ENCODE peak calls at places on chromosomes 11 and 22, in five cellular contexts. O, V, Q, Y and L are unnamed samples.

GRCh38 chr11:90135016-90135415 is 553 bp downstream of the NAALAD2 start:
- DNase-seq in O (no peak), V (no peak), Q (no peak), Y (no peak), L (no peak)

GRCh38 chr22:46549971-46550641 is 12.7 kb upstream of the CELSR1 start:
- DNase-seq in O (no peak), V (no peak), Q (no peak), Y (no peak), L (no peak)

GRCh38 chr11:13152736-13153541 is 124.7 kb upstream of the BMAL1 start:
- DNase-seq in O (peak; percentile 42), V (peak; percentile 34), Q (peak; percentile 44), Y (no peak), L (no peak)

GRCh38 chr11:66639066-66639813 is 737 bp downstream of the RBM4 start:
- DNase-seq in O (peak; percentile 42), V (no peak), Q (peak; percentile 41), Y (no peak), L (no peak)

GRCh38 chr11:22539851-22540376 is 85.7 kb downstream of the FANCF start:
- DNase-seq in O (peak; percentile 28), V (no peak), Q (no peak), Y (peak; percentile 33), L (no peak)

GRCh38 chr11:118099838-118100570 is 13.2 kb upstream of the SMIM35 start:
- DNase-seq in O (no peak), V (no peak), Q (no peak), Y (no peak), L (no peak)

GRCh38 chr11:26245046-26245445 is 86.9 kb upstream of the ANO3 start:
- DNase-seq in O (peak; percentile 50), V (no peak), Q (no peak), Y (no peak), L (no peak)

GRCh38 chr11:59901306-59901705 is 22.7 kb downstream of the OOSP3 start:
- DNase-seq in O (no peak), V (no peak), Q (peak; percentile 28), Y (no peak), L (no peak)

GRCh38 chr11:100663583-100663982 is 23.5 kb upstream of the ARHGAP42 start:
- DNase-seq in O (no peak), V (no peak), Q (no peak), Y (no peak), L (no peak)

GRCh38 chr22:30575011-30575671 is 676 bp upstream of the GAL3ST1 start:
- DNase-seq in O (peak; percentile 70), V (no peak), Q (no peak), Y (peak; percentile 84), L (no peak)

GRCh38 chr11:12769834-12770345 is 95.7 kb downstream of the TEAD1 start:
- DNase-seq in O (peak; percentile 75), V (peak; percentile 60), Q (no peak), Y (no peak), L (no peak)

GRCh38 chr11:132648841-132649240 is 883.5 kb downstream of the OPCML start:
- DNase-seq in O (peak; percentile 2), V (no peak), Q (no peak), Y (no peak), L (no peak)
- TF ChIP-seq RCOR1 in O (no peak), V (no peak), Q (no peak), Y (no peak), L (no peak)

GRCh38 chr22:44599084-44599483 is 101.1 kb upstream of the RTL6 start:
- DNase-seq in O (no peak), V (no peak), Q (no peak), Y (no peak), L (no peak)
- TF ChIP-seq RCOR1 in O (no peak), V (no peak), Q (no peak), Y (no peak), L (no peak)

GRCh38 chr11:46285173-46285572 is 7.7 kb downstream of the CREB3L1 start:
- DNase-seq in O (no peak), V (no peak), Q (no peak), Y (no peak), L (no peak)
- TF ChIP-seq RCOR1 in O (no peak), V (no peak), Q (no peak), Y (no peak), L (no peak)

GRCh38 chr11:2179516-2179915 is 7.9 kb upstream of the TH start:
- DNase-seq in O (no peak), V (no peak), Q (no peak), Y (no peak), L (no peak)
- TF ChIP-seq RCOR1 in O (no peak), V (no peak), Q (no peak), Y (no peak), L (no peak)

GRCh38 chr11:131938321-131938751 is 567.9 kb downstream of the NTM start:
- DNase-seq in O (no peak), V (no peak), Q (no peak), Y (no peak), L (peak; percentile 12)
- TF ChIP-seq RCOR1 in O (no peak), V (no peak), Q (no peak), Y (no peak), L (no peak)

GRCh38 chr11:86809561-86809960 is 9.2 kb downstream of the PRSS23 start:
- DNase-seq in O (no peak), V (no peak), Q (no peak), Y (no peak), L (no peak)

GRCh38 chr11:86814775-86815174 is 14.4 kb downstream of the PRSS23 start:
- DNase-seq in O (peak; percentile 67), V (no peak), Q (no peak), Y (no peak), L (no peak)

GRCh38 chr11:86812981-86813380 is 12.6 kb downstream of the PRSS23 start:
- DNase-seq in O (peak; percentile 21), V (no peak), Q (no peak), Y (no peak), L (no peak)

GRCh38 chr11:86812322-86812670 is 12.0 kb downstream of the PRSS23 start:
- DNase-seq in O (no peak), V (no peak), Q (no peak), Y (no peak), L (no peak)

DNA sequence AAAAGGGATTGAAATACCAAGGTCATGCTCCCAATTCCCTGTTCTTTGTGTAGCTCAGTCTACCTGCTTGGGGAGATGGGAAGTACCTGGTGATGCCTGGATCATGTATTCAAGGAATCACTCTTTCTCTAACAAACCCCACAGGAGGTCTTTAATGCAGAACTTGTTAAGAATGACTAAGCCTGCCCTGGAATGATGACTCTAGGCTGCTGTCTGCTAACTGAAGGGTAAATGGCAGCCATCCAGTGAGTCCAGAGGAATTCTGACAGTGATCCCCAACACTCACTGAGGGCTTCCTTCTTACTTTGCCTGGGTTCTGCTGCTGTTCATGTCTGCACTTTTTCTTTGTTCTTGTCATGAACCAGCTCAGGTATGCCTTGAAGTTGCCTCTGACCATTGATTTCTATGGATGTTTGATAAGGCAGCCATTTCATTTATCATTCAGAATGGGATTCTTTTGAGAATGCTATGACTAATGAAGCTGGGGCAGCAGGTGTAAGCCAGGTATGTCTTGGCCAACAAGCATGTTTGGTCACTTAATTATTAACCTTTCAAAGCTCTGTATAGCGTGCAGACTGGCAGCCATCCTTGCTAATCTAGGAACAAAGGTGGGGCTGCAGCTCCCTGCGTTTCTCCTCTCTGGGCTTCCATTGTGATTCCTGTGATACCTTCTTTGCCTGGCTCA is 11.4 kb downstream of the PRSS23 start:
- DNase-seq in O (peak; percentile 85), V (peak; percentile 73), Q (no peak), Y (no peak), L (no peak)
- TF ChIP-seq RCOR1 in O (no peak), V (no peak), Q (no peak), Y (no peak), L (no peak)

GRCh38 chr11:119888119-119888518 is 159.1 kb upstream of the NECTIN1 start:
- DNase-seq in O (no peak), V (no peak), Q (no peak), Y (no peak), L (no peak)
- TF ChIP-seq RCOR1 in O (no peak), V (no peak), Q (no peak), Y (no peak), L (no peak)